ENCODE peak calls at places on chromosomes 1 and 21, in six cellular contexts. U is heart right ventricle, Q is AG09319, H is kidney, M is astrocyte of the spinal cord, O is AG04449. E is an unnamed sample.

GRCh38 chr1:158013840-158014520 is 20.5 kb downstream of the KIRREL1 start:
- DNase-seq in U (no peak), Q (no peak), H (no peak), M (peak; percentile 72), O (no peak), E (no peak)

GRCh38 chr1:32411261-32411660 is 17.0 kb upstream of the BSDC1 start:
- DNase-seq in U (no peak), Q (no peak), H (no peak), M (no peak), O (no peak), E (no peak)

GRCh38 chr1:156115514-156116374 is 1.2 kb downstream of the LMNA start:
- DNase-seq in U (peak; percentile 70), Q (no peak), H (peak; percentile 91), M (peak; percentile 66), O (no peak), E (peak; percentile 98)

GRCh38 chr1:29445330-29445729 is 209.0 kb downstream of the PTPRU start:
- DNase-seq in U (no peak), Q (no peak), H (no peak), M (no peak), O (no peak), E (no peak)

GRCh38 chr1:221611930-221612777 is 129.7 kb downstream of the DUSP10 start:
- DNase-seq in U (peak; percentile 66), Q (peak; percentile 68), H (peak; percentile 65), M (peak; percentile 88), O (peak; percentile 45), E (peak; percentile 99)

GRCh38 chr1:25724986-25725385 is 75.0 kb upstream of the SELENON start:
- DNase-seq in U (no peak), Q (no peak), H (no peak), M (no peak), O (no peak), E (no peak)

GRCh38 chr1:83676106-83676505 is 322.8 kb downstream of the TTLL7 start:
- DNase-seq in U (no peak), Q (no peak), H (no peak), M (no peak), O (no peak), E (peak; percentile 11)

GRCh38 chr1:156691665-156692408 is 13.5 kb downstream of the CRABP2 start:
- DNase-seq in U (no peak), Q (no peak), H (no peak), M (peak; percentile 31), O (no peak), E (peak; percentile 69)

GRCh38 chr1:234309598-234310459 is 63.4 kb upstream of the COA6 start:
- DNase-seq in U (peak; percentile 39), Q (peak; percentile 7), H (no peak), M (peak; percentile 66), O (no peak), E (peak; percentile 89)

GRCh38 chr1:29920316-29920715 is 684.0 kb downstream of the PTPRU start:
- DNase-seq in U (no peak), Q (no peak), H (no peak), M (no peak), O (no peak), E (no peak)

GRCh38 chr1:232529747-232530146 is 100.2 kb downstream of the SIPA1L2 start:
- DNase-seq in U (no peak), Q (no peak), H (no peak), M (no peak), O (no peak), E (peak; percentile 99)

GRCh38 chr1:155960081-155960745 is 18.1 kb downstream of the ARHGEF2 start:
- DNase-seq in U (no peak), Q (no peak), H (no peak), M (no peak), O (no peak), E (peak; percentile 22)

GRCh38 chr1:26281971-26282693 is 2.2 kb downstream of the SH3BGRL3 start:
- DNase-seq in U (no peak), Q (no peak), H (peak; percentile 73), M (peak; percentile 45), O (no peak), E (no peak)

GRCh38 chr1:231971397-231972233 is 345.0 kb downstream of the DISC1 start:
- DNase-seq in U (peak; percentile 13), Q (no peak), H (no peak), M (peak; percentile 31), O (no peak), E (peak; percentile 76)

GRCh38 chr1:203327684-203328457 is 22.6 kb downstream of the BTG2 start:
- DNase-seq in U (peak; percentile 60), Q (no peak), H (no peak), M (peak; percentile 49), O (no peak), E (peak; percentile 82)

GRCh38 chr1:9651220-9651564 is 339 bp upstream of the PIK3CD start:
- DNase-seq in U (no peak), Q (no peak), H (no peak), M (no peak), O (no peak), E (no peak)

GRCh38 chr1:77430966-77431735 is 149.3 kb downstream of the AK5 start:
- DNase-seq in U (no peak), Q (no peak), H (no peak), M (no peak), O (no peak), E (no peak)

GRCh38 chr1:147052143-147052542 is 114.0 kb downstream of the NBPF12 start:
- DNase-seq in U (no peak), Q (no peak), H (no peak), M (no peak), O (no peak), E (no peak)

GRCh38 chr21:42544544-42544943 is 30.9 kb downstream of the SLC37A1 start:
- DNase-seq in U (no peak), Q (no peak), H (no peak), M (no peak), O (no peak), E (no peak)

GRCh38 chr1:209672705-209673630 is 2.2 kb upstream of the G0S2 start:
- DNase-seq in U (no peak), Q (no peak), H (no peak), M (no peak), O (no peak), E (peak; percentile 91)

GRCh38 chr1:230753586-230754251 is 6.5 kb downstream of the CAPN9 start:
- DNase-seq in U (peak; percentile 52), Q (no peak), H (no peak), M (peak; percentile 22), O (no peak), E (peak; percentile 66)

GRCh38 chr1:156455362-156455761 is 45.2 kb downstream of the MEF2D start:
- DNase-seq in U (no peak), Q (no peak), H (no peak), M (no peak), O (no peak), E (no peak)

GRCh38 chr1:202892501-202892900 is 3.6 kb upstream of the RABIF start:
- DNase-seq in U (no peak), Q (no peak), H (no peak), M (no peak), O (no peak), E (peak; percentile 14)

GRCh38 chr1:1891349-1892078 is 627 bp upstream of the GNB1 start:
- DNase-seq in U (peak; percentile 84), Q (no peak), H (peak; percentile 93), M (peak; percentile 41), O (no peak), E (peak; percentile 41)

GRCh38 chr1:26862781-26863676 is at the start of gene SFN:
- DNase-seq in U (no peak), Q (no peak), H (peak; percentile 93), M (no peak), O (no peak), E (peak; percentile 99)

GRCh38 chr1:93578433-93578830 is 103.2 kb downstream of the BCAR3 start:
- DNase-seq in U (no peak), Q (no peak), H (peak; percentile 22), M (no peak), O (no peak), E (no peak)

GRCh38 chr1:218476385-218476784 is 131.2 kb downstream of the TGFB2 start:
- DNase-seq in U (no peak), Q (no peak), H (no peak), M (peak; percentile 86), O (peak; percentile 83), E (peak; percentile 70)

GRCh38 chr1:228794173-228794572 is 58.9 kb downstream of the RHOU start:
- DNase-seq in U (no peak), Q (no peak), H (no peak), M (peak; percentile 16), O (no peak), E (peak; percentile 24)

GRCh38 chr1:44805311-44806024 is 1.7 kb downstream of the DYNLT4 start:
- DNase-seq in U (no peak), Q (no peak), H (peak; percentile 70), M (no peak), O (no peak), E (no peak)

GRCh38 chr1:27606708-27607238 is 2.8 kb upstream of the AHDC1 start:
- DNase-seq in U (no peak), Q (no peak), H (no peak), M (no peak), O (no peak), E (peak; percentile 27)

GRCh38 chr1:92482404-92482664 is 4.4 kb downstream of the GFI1 start:
- DNase-seq in U (no peak), Q (no peak), H (peak; percentile 58), M (no peak), O (no peak), E (no peak)

GRCh38 chr1:222064388-222065201 is 322.7 kb upstream of the DUSP10 start:
- DNase-seq in U (no peak), Q (peak; percentile 57), H (no peak), M (peak; percentile 88), O (no peak), E (peak; percentile 47)

GRCh38 chr1:113508364-113509164 is 118.2 kb downstream of the MAGI3 start:
- DNase-seq in U (no peak), Q (no peak), H (no peak), M (no peak), O (no peak), E (no peak)
- TF ChIP-seq CTCF in U (no peak), Q (no peak), H (no peak), M (no peak), O (no peak), E (no peak)

DNA sequence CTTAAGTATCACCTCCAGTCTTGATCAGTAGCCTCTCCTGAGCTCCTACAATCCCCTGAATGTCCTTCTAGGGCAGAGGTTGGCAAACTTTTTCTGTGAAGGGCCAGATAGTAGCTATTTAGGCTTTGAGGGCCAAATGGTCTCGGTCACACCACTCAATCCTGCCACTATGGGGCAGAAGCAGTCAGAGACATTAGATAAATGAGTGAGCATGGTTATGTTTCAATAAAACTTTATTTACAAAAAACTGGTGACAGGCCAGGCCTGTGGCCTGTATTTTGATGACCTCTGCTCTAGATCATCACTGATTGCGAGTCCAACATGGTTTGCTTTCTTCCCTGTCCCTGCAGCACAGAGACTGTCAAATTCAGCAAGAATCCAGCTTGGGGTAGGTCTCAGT is 36.3 kb downstream of the LRP8 start:
- DNase-seq in U (no peak), Q (no peak), H (no peak), M (no peak), O (no peak), E (no peak)
- TF ChIP-seq CTCF in U (no peak), Q (no peak), H (no peak), M (peak; percentile 14), O (no peak), E (no peak)

GRCh38 chr1:8431028-8431427 is 113.1 kb downstream of the SLC45A1 start:
- DNase-seq in U (no peak), Q (no peak), H (no peak), M (no peak), O (no peak), E (no peak)
- TF ChIP-seq CTCF in U (no peak), Q (no peak), H (no peak), M (peak; percentile 8), O (no peak), E (no peak)

GRCh38 chr1:110780600-110781484 is 92.1 kb upstream of the CD53 start:
- DNase-seq in U (peak; percentile 54), Q (peak; percentile 14), H (no peak), M (peak; percentile 50), O (no peak), E (peak; percentile 79)
- TF ChIP-seq CTCF in U (peak; percentile 93), Q (peak; percentile 74), H (peak; percentile 77), M (peak; percentile 69), O (peak; percentile 73), E (peak; percentile 76)

GRCh38 chr1:167715653-167716302 is 6.0 kb upstream of the MPZL1 start:
- DNase-seq in U (no peak), Q (no peak), H (no peak), M (peak; percentile 31), O (no peak), E (no peak)
- TF ChIP-seq CTCF in U (no peak), Q (no peak), H (no peak), M (no peak), O (no peak), E (no peak)